ENCODE peak calls at places on chromosomes 13 and 19, in ten cellular contexts. One of them, this sample, is unnamed.

GRCh38 chr13:74770361-74770760 is 636.2 kb upstream of the KLF12 start:
- DNase-seq in nucleus accumbens: no peak
- DNase-seq in NCI-H2029: no peak
- DNase-seq in NCI-H345: no peak
- DNase-seq in activated gamma-delta T cell treated with Interleukin-2 at 50 U/mL for 16 hours: no peak
- DNase-seq in non-pigmented ciliary epithelial cell: peak; percentile 81
- DNase-seq in tibial artery: no peak
- DNase-seq in activated naive CD4-positive, alpha-beta T cell: no peak
- DNase-seq in anterior cingulate cortex: no peak
- DNase-seq in iris pigment epithelial cell: peak; percentile 86
- DNase-seq in this sample: peak; percentile 61

GRCh38 chr13:26508885-26509284 is 48.6 kb upstream of the WASF3 start:
- DNase-seq in nucleus accumbens: no peak
- DNase-seq in NCI-H2029: peak; percentile 48
- DNase-seq in NCI-H345: no peak
- DNase-seq in activated gamma-delta T cell treated with Interleukin-2 at 50 U/mL for 16 hours: no peak
- DNase-seq in non-pigmented ciliary epithelial cell: no peak
- DNase-seq in tibial artery: peak; percentile 87
- DNase-seq in activated naive CD4-positive, alpha-beta T cell: no peak
- DNase-seq in anterior cingulate cortex: no peak
- DNase-seq in iris pigment epithelial cell: peak; percentile 93
- DNase-seq in this sample: peak; percentile 85

GRCh38 chr19:46935066-46935663 is 74.4 kb downstream of the ARHGAP35 start:
- DNase-seq in nucleus accumbens: no peak
- DNase-seq in NCI-H2029: no peak
- DNase-seq in NCI-H345: no peak
- DNase-seq in activated gamma-delta T cell treated with Interleukin-2 at 50 U/mL for 16 hours: no peak
- DNase-seq in non-pigmented ciliary epithelial cell: no peak
- DNase-seq in tibial artery: no peak
- DNase-seq in activated naive CD4-positive, alpha-beta T cell: no peak
- DNase-seq in anterior cingulate cortex: no peak
- DNase-seq in iris pigment epithelial cell: no peak
- DNase-seq in this sample: no peak

GRCh38 chr19:51742736-51743288 is 8.9 kb downstream of the FPR1 start:
- DNase-seq in nucleus accumbens: no peak
- DNase-seq in NCI-H2029: no peak
- DNase-seq in NCI-H345: no peak
- DNase-seq in activated gamma-delta T cell treated with Interleukin-2 at 50 U/mL for 16 hours: no peak
- DNase-seq in non-pigmented ciliary epithelial cell: no peak
- DNase-seq in tibial artery: no peak
- DNase-seq in activated naive CD4-positive, alpha-beta T cell: no peak
- DNase-seq in anterior cingulate cortex: no peak
- DNase-seq in iris pigment epithelial cell: peak; percentile 72
- DNase-seq in this sample: no peak

GRCh38 chr19:11130824-11131455 is 24.6 kb downstream of the SPC24 start:
- DNase-seq in nucleus accumbens: peak; percentile 45
- DNase-seq in NCI-H2029: no peak
- DNase-seq in NCI-H345: peak; percentile 11
- DNase-seq in activated gamma-delta T cell treated with Interleukin-2 at 50 U/mL for 16 hours: peak; percentile 70
- DNase-seq in non-pigmented ciliary epithelial cell: no peak
- DNase-seq in tibial artery: peak; percentile 90
- DNase-seq in activated naive CD4-positive, alpha-beta T cell: peak; percentile 41
- DNase-seq in anterior cingulate cortex: no peak
- DNase-seq in iris pigment epithelial cell: peak; percentile 63
- DNase-seq in this sample: peak; percentile 77

GRCh38 chr19:18416778-18417249 is 2.4 kb upstream of the SSBP4 start:
- DNase-seq in nucleus accumbens: peak; percentile 71
- DNase-seq in NCI-H2029: peak; percentile 78
- DNase-seq in NCI-H345: peak; percentile 68
- DNase-seq in activated gamma-delta T cell treated with Interleukin-2 at 50 U/mL for 16 hours: peak; percentile 53
- DNase-seq in non-pigmented ciliary epithelial cell: no peak
- DNase-seq in tibial artery: peak; percentile 96
- DNase-seq in activated naive CD4-positive, alpha-beta T cell: no peak
- DNase-seq in anterior cingulate cortex: peak; percentile 75
- DNase-seq in iris pigment epithelial cell: peak; percentile 90
- DNase-seq in this sample: peak; percentile 90

GRCh38 chr13:23288564-23288963 is 107.8 kb downstream of the SGCG start:
- DNase-seq in nucleus accumbens: no peak
- DNase-seq in NCI-H2029: no peak
- DNase-seq in NCI-H345: no peak
- DNase-seq in activated gamma-delta T cell treated with Interleukin-2 at 50 U/mL for 16 hours: no peak
- DNase-seq in non-pigmented ciliary epithelial cell: no peak
- DNase-seq in tibial artery: no peak
- DNase-seq in activated naive CD4-positive, alpha-beta T cell: no peak
- DNase-seq in anterior cingulate cortex: no peak
- DNase-seq in iris pigment epithelial cell: no peak
- DNase-seq in this sample: no peak

GRCh38 chr13:40152145-40152544 is 496.7 kb downstream of the COG6 start:
- DNase-seq in nucleus accumbens: no peak
- DNase-seq in NCI-H2029: no peak
- DNase-seq in NCI-H345: no peak
- DNase-seq in activated gamma-delta T cell treated with Interleukin-2 at 50 U/mL for 16 hours: no peak
- DNase-seq in non-pigmented ciliary epithelial cell: peak; percentile 55
- DNase-seq in tibial artery: no peak
- DNase-seq in activated naive CD4-positive, alpha-beta T cell: no peak
- DNase-seq in anterior cingulate cortex: no peak
- DNase-seq in iris pigment epithelial cell: peak; percentile 95
- DNase-seq in this sample: peak; percentile 77

GRCh38 chr13:24630851-24631341 is 49.3 kb upstream of the ATP12A start:
- DNase-seq in nucleus accumbens: no peak
- DNase-seq in NCI-H2029: peak; percentile 17
- DNase-seq in NCI-H345: peak; percentile 1
- DNase-seq in activated gamma-delta T cell treated with Interleukin-2 at 50 U/mL for 16 hours: no peak
- DNase-seq in non-pigmented ciliary epithelial cell: peak; percentile 52
- DNase-seq in tibial artery: no peak
- DNase-seq in activated naive CD4-positive, alpha-beta T cell: no peak
- DNase-seq in anterior cingulate cortex: no peak
- DNase-seq in iris pigment epithelial cell: peak; percentile 94
- DNase-seq in this sample: peak; percentile 87

GRCh38 chr19:34925278-34925855 is 1.3 kb upstream of the ZNF30 start:
- DNase-seq in nucleus accumbens: no peak
- DNase-seq in NCI-H2029: no peak
- DNase-seq in NCI-H345: no peak
- DNase-seq in activated gamma-delta T cell treated with Interleukin-2 at 50 U/mL for 16 hours: no peak
- DNase-seq in non-pigmented ciliary epithelial cell: no peak
- DNase-seq in tibial artery: no peak
- DNase-seq in activated naive CD4-positive, alpha-beta T cell: no peak
- DNase-seq in anterior cingulate cortex: no peak
- DNase-seq in iris pigment epithelial cell: no peak
- DNase-seq in this sample: no peak

GRCh38 chr13:101691326-101691725 is 238.9 kb downstream of the ITGBL1 start:
- DNase-seq in nucleus accumbens: no peak
- DNase-seq in NCI-H2029: no peak
- DNase-seq in NCI-H345: no peak
- DNase-seq in activated gamma-delta T cell treated with Interleukin-2 at 50 U/mL for 16 hours: no peak
- DNase-seq in non-pigmented ciliary epithelial cell: no peak
- DNase-seq in tibial artery: no peak
- DNase-seq in activated naive CD4-positive, alpha-beta T cell: no peak
- DNase-seq in anterior cingulate cortex: no peak
- DNase-seq in iris pigment epithelial cell: no peak
- DNase-seq in this sample: no peak

GRCh38 chr13:57996717-57997116 is 365.2 kb downstream of the PCDH17 start:
- DNase-seq in nucleus accumbens: no peak
- DNase-seq in NCI-H2029: no peak
- DNase-seq in NCI-H345: no peak
- DNase-seq in activated gamma-delta T cell treated with Interleukin-2 at 50 U/mL for 16 hours: no peak
- DNase-seq in non-pigmented ciliary epithelial cell: no peak
- DNase-seq in tibial artery: no peak
- DNase-seq in activated naive CD4-positive, alpha-beta T cell: no peak
- DNase-seq in anterior cingulate cortex: no peak
- DNase-seq in iris pigment epithelial cell: peak; percentile 11
- DNase-seq in this sample: no peak

GRCh38 chr19:1846517-1847205 is 1.6 kb downstream of the REXO1 start:
- DNase-seq in nucleus accumbens: no peak
- DNase-seq in NCI-H2029: no peak
- DNase-seq in NCI-H345: no peak
- DNase-seq in activated gamma-delta T cell treated with Interleukin-2 at 50 U/mL for 16 hours: no peak
- DNase-seq in non-pigmented ciliary epithelial cell: no peak
- DNase-seq in tibial artery: no peak
- DNase-seq in activated naive CD4-positive, alpha-beta T cell: no peak
- DNase-seq in anterior cingulate cortex: no peak
- DNase-seq in iris pigment epithelial cell: no peak
- DNase-seq in this sample: no peak

GRCh38 chr13:30561506-30561905 is 56.2 kb upstream of the USPL1 start:
- DNase-seq in nucleus accumbens: no peak
- DNase-seq in NCI-H2029: no peak
- DNase-seq in NCI-H345: no peak
- DNase-seq in activated gamma-delta T cell treated with Interleukin-2 at 50 U/mL for 16 hours: no peak
- DNase-seq in non-pigmented ciliary epithelial cell: no peak
- DNase-seq in tibial artery: no peak
- DNase-seq in activated naive CD4-positive, alpha-beta T cell: no peak
- DNase-seq in anterior cingulate cortex: no peak
- DNase-seq in iris pigment epithelial cell: peak; percentile 26
- DNase-seq in this sample: no peak

GRCh38 chr19:45782162-45782623 is at the start of gene DMPK:
- DNase-seq in nucleus accumbens: no peak
- DNase-seq in NCI-H2029: no peak
- DNase-seq in NCI-H345: no peak
- DNase-seq in activated gamma-delta T cell treated with Interleukin-2 at 50 U/mL for 16 hours: no peak
- DNase-seq in non-pigmented ciliary epithelial cell: no peak
- DNase-seq in tibial artery: peak; percentile 86
- DNase-seq in activated naive CD4-positive, alpha-beta T cell: no peak
- DNase-seq in anterior cingulate cortex: no peak
- DNase-seq in iris pigment epithelial cell: no peak
- DNase-seq in this sample: no peak

GRCh38 chr19:44662686-44663085 is 8.6 kb upstream of the CEACAM19 start:
- DNase-seq in nucleus accumbens: no peak
- DNase-seq in NCI-H2029: no peak
- DNase-seq in NCI-H345: no peak
- DNase-seq in activated gamma-delta T cell treated with Interleukin-2 at 50 U/mL for 16 hours: no peak
- DNase-seq in non-pigmented ciliary epithelial cell: no peak
- DNase-seq in tibial artery: no peak
- DNase-seq in activated naive CD4-positive, alpha-beta T cell: no peak
- DNase-seq in anterior cingulate cortex: no peak
- DNase-seq in iris pigment epithelial cell: no peak
- DNase-seq in this sample: peak; percentile 88

GRCh38 chr19:40862785-40863184 is 12.5 kb upstream of the CYP2A6 start:
- DNase-seq in nucleus accumbens: no peak
- DNase-seq in NCI-H2029: no peak
- DNase-seq in NCI-H345: no peak
- DNase-seq in activated gamma-delta T cell treated with Interleukin-2 at 50 U/mL for 16 hours: no peak
- DNase-seq in non-pigmented ciliary epithelial cell: no peak
- DNase-seq in tibial artery: no peak
- DNase-seq in activated naive CD4-positive, alpha-beta T cell: no peak
- DNase-seq in anterior cingulate cortex: no peak
- DNase-seq in iris pigment epithelial cell: peak; percentile 14
- DNase-seq in this sample: peak; percentile 96

GRCh38 chr13:34364633-34365032 is 546.7 kb downstream of the RFC3 start:
- DNase-seq in nucleus accumbens: no peak
- DNase-seq in NCI-H2029: no peak
- DNase-seq in NCI-H345: no peak
- DNase-seq in activated gamma-delta T cell treated with Interleukin-2 at 50 U/mL for 16 hours: no peak
- DNase-seq in non-pigmented ciliary epithelial cell: no peak
- DNase-seq in tibial artery: no peak
- DNase-seq in activated naive CD4-positive, alpha-beta T cell: no peak
- DNase-seq in anterior cingulate cortex: no peak
- DNase-seq in iris pigment epithelial cell: peak; percentile 65
- DNase-seq in this sample: no peak

GRCh38 chr13:48446454-48446853 is 33.5 kb upstream of the LPAR6 start:
- DNase-seq in nucleus accumbens: no peak
- DNase-seq in NCI-H2029: no peak
- DNase-seq in NCI-H345: no peak
- DNase-seq in activated gamma-delta T cell treated with Interleukin-2 at 50 U/mL for 16 hours: no peak
- DNase-seq in non-pigmented ciliary epithelial cell: peak; percentile 45
- DNase-seq in tibial artery: no peak
- DNase-seq in activated naive CD4-positive, alpha-beta T cell: no peak
- DNase-seq in anterior cingulate cortex: no peak
- DNase-seq in iris pigment epithelial cell: peak; percentile 81
- DNase-seq in this sample: peak; percentile 59

GRCh38 chr19:47521473-47522180 is 6.8 kb upstream of the NAPA start:
- DNase-seq in nucleus accumbens: no peak
- DNase-seq in NCI-H2029: no peak
- DNase-seq in NCI-H345: no peak
- DNase-seq in activated gamma-delta T cell treated with Interleukin-2 at 50 U/mL for 16 hours: no peak
- DNase-seq in non-pigmented ciliary epithelial cell: no peak
- DNase-seq in tibial artery: no peak
- DNase-seq in activated naive CD4-positive, alpha-beta T cell: no peak
- DNase-seq in anterior cingulate cortex: no peak
- DNase-seq in iris pigment epithelial cell: no peak
- DNase-seq in this sample: no peak

GRCh38 chr13:61852116-61852515 is 436.5 kb upstream of the PCDH20 start:
- DNase-seq in nucleus accumbens: no peak
- DNase-seq in NCI-H2029: no peak
- DNase-seq in NCI-H345: no peak
- DNase-seq in activated gamma-delta T cell treated with Interleukin-2 at 50 U/mL for 16 hours: no peak
- DNase-seq in non-pigmented ciliary epithelial cell: no peak
- DNase-seq in tibial artery: no peak
- DNase-seq in activated naive CD4-positive, alpha-beta T cell: no peak
- DNase-seq in anterior cingulate cortex: no peak
- DNase-seq in iris pigment epithelial cell: no peak
- DNase-seq in this sample: no peak

GRCh38 chr19:15199652-15200574 is 882 bp downstream of the NOTCH3 start:
- DNase-seq in nucleus accumbens: no peak
- DNase-seq in NCI-H2029: no peak
- DNase-seq in NCI-H345: no peak
- DNase-seq in activated gamma-delta T cell treated with Interleukin-2 at 50 U/mL for 16 hours: no peak
- DNase-seq in non-pigmented ciliary epithelial cell: no peak
- DNase-seq in tibial artery: peak; percentile 84
- DNase-seq in activated naive CD4-positive, alpha-beta T cell: no peak
- DNase-seq in anterior cingulate cortex: no peak
- DNase-seq in iris pigment epithelial cell: no peak
- DNase-seq in this sample: peak; percentile 52

GRCh38 chr13:23790591-23791170 is 98.5 kb downstream of the MIPEP start:
- DNase-seq in nucleus accumbens: no peak
- DNase-seq in NCI-H2029: no peak
- DNase-seq in NCI-H345: no peak
- DNase-seq in activated gamma-delta T cell treated with Interleukin-2 at 50 U/mL for 16 hours: no peak
- DNase-seq in non-pigmented ciliary epithelial cell: peak; percentile 80
- DNase-seq in tibial artery: no peak
- DNase-seq in activated naive CD4-positive, alpha-beta T cell: no peak
- DNase-seq in anterior cingulate cortex: no peak
- DNase-seq in iris pigment epithelial cell: peak; percentile 92
- DNase-seq in this sample: peak; percentile 84

GRCh38 chr13:39612023-39612637 is 9.1 kb upstream of the LHFPL6 start:
- DNase-seq in nucleus accumbens: peak; percentile 28
- DNase-seq in NCI-H2029: peak; percentile 17
- DNase-seq in NCI-H345: peak; percentile 69
- DNase-seq in activated gamma-delta T cell treated with Interleukin-2 at 50 U/mL for 16 hours: peak; percentile 59
- DNase-seq in non-pigmented ciliary epithelial cell: no peak
- DNase-seq in tibial artery: no peak
- DNase-seq in activated naive CD4-positive, alpha-beta T cell: peak; percentile 3
- DNase-seq in anterior cingulate cortex: peak; percentile 1
- DNase-seq in iris pigment epithelial cell: peak; percentile 76
- DNase-seq in this sample: peak; percentile 84

GRCh38 chr13:99014391-99014988 is 36.6 kb upstream of the DOCK9 start:
- DNase-seq in nucleus accumbens: no peak
- DNase-seq in NCI-H2029: no peak
- DNase-seq in NCI-H345: no peak
- DNase-seq in activated gamma-delta T cell treated with Interleukin-2 at 50 U/mL for 16 hours: no peak
- DNase-seq in non-pigmented ciliary epithelial cell: no peak
- DNase-seq in tibial artery: no peak
- DNase-seq in activated naive CD4-positive, alpha-beta T cell: no peak
- DNase-seq in anterior cingulate cortex: peak; percentile 41
- DNase-seq in iris pigment epithelial cell: no peak
- DNase-seq in this sample: no peak

GRCh38 chr13:113748101-113748861 is 10.7 kb upstream of the TMEM255B start:
- DNase-seq in nucleus accumbens: no peak
- DNase-seq in NCI-H2029: no peak
- DNase-seq in NCI-H345: no peak
- DNase-seq in activated gamma-delta T cell treated with Interleukin-2 at 50 U/mL for 16 hours: no peak
- DNase-seq in non-pigmented ciliary epithelial cell: no peak
- DNase-seq in tibial artery: no peak
- DNase-seq in activated naive CD4-positive, alpha-beta T cell: no peak
- DNase-seq in anterior cingulate cortex: no peak
- DNase-seq in iris pigment epithelial cell: no peak
- DNase-seq in this sample: no peak

GRCh38 chr19:46787331-46788100 is 878 bp downstream of the SLC1A5 start:
- DNase-seq in nucleus accumbens: no peak
- DNase-seq in NCI-H2029: peak; percentile 54
- DNase-seq in NCI-H345: no peak
- DNase-seq in activated gamma-delta T cell treated with Interleukin-2 at 50 U/mL for 16 hours: peak; percentile 27
- DNase-seq in non-pigmented ciliary epithelial cell: no peak
- DNase-seq in tibial artery: peak; percentile 85
- DNase-seq in activated naive CD4-positive, alpha-beta T cell: no peak
- DNase-seq in anterior cingulate cortex: no peak
- DNase-seq in iris pigment epithelial cell: peak; percentile 61
- DNase-seq in this sample: peak; percentile 78

GRCh38 chr13:103961129-103961528 is 894.9 kb upstream of the SLC10A2 start:
- DNase-seq in nucleus accumbens: no peak
- DNase-seq in NCI-H2029: no peak
- DNase-seq in NCI-H345: no peak
- DNase-seq in activated gamma-delta T cell treated with Interleukin-2 at 50 U/mL for 16 hours: no peak
- DNase-seq in non-pigmented ciliary epithelial cell: no peak
- DNase-seq in tibial artery: no peak
- DNase-seq in activated naive CD4-positive, alpha-beta T cell: no peak
- DNase-seq in anterior cingulate cortex: no peak
- DNase-seq in iris pigment epithelial cell: peak; percentile 51
- DNase-seq in this sample: peak; percentile 1